ENCODE peak calls at places on chromosomes 3 and 15, in ten cellular contexts. One of them, this sample, is unnamed.

GRCh38 chr15:27124287-27124830 is 153.4 kb downstream of the GABRG3 start:
- DNase-seq in endothelial cell of umbilical vein: no peak
- DNase-seq in body of pancreas: no peak
- DNase-seq in spleen: no peak
- DNase-seq in GM12878: no peak
- DNase-seq in esophagus squamous epithelium: no peak
- DNase-seq in HCT116: no peak
- DNase-seq in lower leg skin: no peak
- DNase-seq in A549: no peak
- DNase-seq in upper lobe of left lung: no peak
- DNase-seq in this sample: no peak

GRCh38 chr15:32718082-32718821 is 448 bp downstream of the GREM1 start:
- DNase-seq in HCT116: no peak
- DNase-seq in lower leg skin: no peak
- DNase-seq in esophagus squamous epithelium: no peak
- DNase-seq in upper lobe of left lung: no peak
- DNase-seq in endothelial cell of umbilical vein: peak
- DNase-seq in GM12878: no peak
- DNase-seq in A549: no peak
- DNase-seq in spleen: no peak
- DNase-seq in body of pancreas: peak
- DNase-seq in this sample: no peak

GRCh38 chr3:122151480-122151879 is 32.0 kb upstream of the CASR start:
- DNase-seq in HCT116: no peak
- DNase-seq in body of pancreas: no peak
- DNase-seq in lower leg skin: no peak
- DNase-seq in spleen: no peak
- DNase-seq in A549: no peak
- DNase-seq in upper lobe of left lung: no peak
- DNase-seq in GM12878: no peak
- DNase-seq in esophagus squamous epithelium: no peak
- DNase-seq in endothelial cell of umbilical vein: peak
- DNase-seq in this sample: no peak

GRCh38 chr15:33565099-33565498 is 254.3 kb downstream of the RYR3 start:
- DNase-seq in spleen: no peak
- DNase-seq in HCT116: no peak
- DNase-seq in lower leg skin: no peak
- DNase-seq in esophagus squamous epithelium: no peak
- DNase-seq in GM12878: no peak
- DNase-seq in upper lobe of left lung: no peak
- DNase-seq in A549: no peak
- DNase-seq in body of pancreas: no peak
- DNase-seq in endothelial cell of umbilical vein: peak
- DNase-seq in this sample: no peak

GRCh38 chr3:62653806-62654205 is 221.4 kb downstream of the CADPS start:
- DNase-seq in HCT116: no peak
- DNase-seq in spleen: no peak
- DNase-seq in endothelial cell of umbilical vein: no peak
- DNase-seq in upper lobe of left lung: no peak
- DNase-seq in GM12878: no peak
- DNase-seq in lower leg skin: no peak
- DNase-seq in A549: no peak
- DNase-seq in body of pancreas: no peak
- DNase-seq in esophagus squamous epithelium: no peak
- DNase-seq in this sample: no peak

GRCh38 chr3:107772016-107772415 is 249.3 kb downstream of the BBX start:
- DNase-seq in esophagus squamous epithelium: no peak
- DNase-seq in upper lobe of left lung: no peak
- DNase-seq in GM12878: no peak
- DNase-seq in endothelial cell of umbilical vein: no peak
- DNase-seq in lower leg skin: no peak
- DNase-seq in A549: no peak
- DNase-seq in body of pancreas: no peak
- DNase-seq in spleen: no peak
- DNase-seq in HCT116: no peak
- DNase-seq in this sample: no peak

GRCh38 chr15:84702961-84703482 is 12.9 kb downstream of the SEC11A start:
- DNase-seq in HCT116: no peak
- DNase-seq in esophagus squamous epithelium: no peak
- DNase-seq in spleen: no peak
- DNase-seq in lower leg skin: peak
- DNase-seq in GM12878: no peak
- DNase-seq in upper lobe of left lung: peak
- DNase-seq in body of pancreas: peak
- DNase-seq in endothelial cell of umbilical vein: peak
- DNase-seq in A549: no peak
- DNase-seq in this sample: peak

GRCh38 chr15:69402816-69403215 is 11.3 kb upstream of the KIF23 start:
- DNase-seq in spleen: peak
- DNase-seq in HCT116: no peak
- DNase-seq in body of pancreas: no peak
- DNase-seq in A549: no peak
- DNase-seq in upper lobe of left lung: no peak
- DNase-seq in endothelial cell of umbilical vein: no peak
- DNase-seq in GM12878: no peak
- DNase-seq in esophagus squamous epithelium: no peak
- DNase-seq in lower leg skin: no peak
- DNase-seq in this sample: no peak

GRCh38 chr3:71207632-71208031 is 375.9 kb downstream of the FOXP1 start:
- DNase-seq in upper lobe of left lung: no peak
- DNase-seq in body of pancreas: peak
- DNase-seq in A549: no peak
- DNase-seq in GM12878: no peak
- DNase-seq in esophagus squamous epithelium: no peak
- DNase-seq in endothelial cell of umbilical vein: no peak
- DNase-seq in HCT116: no peak
- DNase-seq in lower leg skin: no peak
- DNase-seq in spleen: no peak
- DNase-seq in this sample: no peak

GRCh38 chr3:71206821-71207220 is 376.7 kb downstream of the FOXP1 start:
- DNase-seq in esophagus squamous epithelium: no peak
- DNase-seq in endothelial cell of umbilical vein: no peak
- DNase-seq in upper lobe of left lung: no peak
- DNase-seq in A549: no peak
- DNase-seq in spleen: no peak
- DNase-seq in lower leg skin: no peak
- DNase-seq in body of pancreas: peak
- DNase-seq in HCT116: no peak
- DNase-seq in GM12878: no peak
- DNase-seq in this sample: no peak

GRCh38 chr3:71211083-71211482 is 372.4 kb downstream of the FOXP1 start:
- DNase-seq in body of pancreas: no peak
- DNase-seq in lower leg skin: peak
- DNase-seq in endothelial cell of umbilical vein: no peak
- DNase-seq in HCT116: no peak
- DNase-seq in esophagus squamous epithelium: no peak
- DNase-seq in GM12878: no peak
- DNase-seq in spleen: no peak
- DNase-seq in A549: no peak
- DNase-seq in upper lobe of left lung: peak
- DNase-seq in this sample: peak

GRCh38 chr3:71208273-71209095 is 375.0 kb downstream of the FOXP1 start:
- DNase-seq in upper lobe of left lung: no peak
- DNase-seq in spleen: no peak
- DNase-seq in GM12878: no peak
- DNase-seq in lower leg skin: no peak
- DNase-seq in endothelial cell of umbilical vein: no peak
- DNase-seq in HCT116: no peak
- DNase-seq in A549: peak
- DNase-seq in body of pancreas: peak
- DNase-seq in esophagus squamous epithelium: no peak
- DNase-seq in this sample: no peak

DNA sequence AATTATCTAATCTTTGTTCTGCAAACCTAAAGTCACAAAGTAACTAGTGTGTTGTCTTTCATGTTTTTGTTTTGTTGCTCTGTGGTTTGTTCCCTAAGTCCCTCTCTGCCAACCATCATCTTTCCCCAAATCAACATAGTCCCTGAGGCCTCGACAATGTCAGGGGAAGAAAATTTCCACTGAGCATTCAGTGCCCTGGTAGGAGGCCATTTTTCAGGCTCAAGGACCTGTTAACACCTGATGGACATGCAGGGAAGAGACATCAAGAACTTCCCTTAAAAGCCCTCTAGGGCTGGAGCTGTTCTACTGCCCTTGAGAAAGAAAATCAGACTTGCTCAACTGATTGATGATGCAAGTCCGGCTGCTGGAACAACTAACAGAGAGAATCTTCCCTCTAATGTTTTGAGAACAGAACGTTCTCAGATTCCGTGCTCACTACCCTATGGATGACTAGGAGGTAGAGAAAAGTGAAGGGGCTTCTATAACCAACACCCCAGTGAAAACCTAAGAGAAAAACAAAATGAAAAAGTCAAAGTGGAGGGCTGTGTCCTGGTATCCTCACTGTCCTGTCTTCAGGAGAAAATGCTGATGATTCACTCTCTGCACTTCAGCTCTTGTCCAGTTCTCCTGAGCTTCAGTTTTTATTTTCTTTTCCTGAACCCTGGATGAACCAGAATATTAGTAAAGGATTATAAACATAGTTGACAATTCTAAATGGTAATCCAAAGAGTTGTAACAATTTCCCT is 373.1 kb downstream of the FOXP1 start:
- DNase-seq in GM12878: no peak
- DNase-seq in esophagus squamous epithelium: no peak
- DNase-seq in HCT116: no peak
- DNase-seq in upper lobe of left lung: peak
- DNase-seq in endothelial cell of umbilical vein: no peak
- DNase-seq in lower leg skin: peak
- DNase-seq in A549: peak
- DNase-seq in spleen: no peak
- DNase-seq in body of pancreas: peak
- DNase-seq in this sample: peak
- TF ChIP-seq CTCF in GM12878: no peak
- TF ChIP-seq CTCF in esophagus squamous epithelium: peak
- TF ChIP-seq CTCF in HCT116: no peak
- TF ChIP-seq CTCF in upper lobe of left lung: peak
- TF ChIP-seq CTCF in endothelial cell of umbilical vein: no peak
- TF ChIP-seq CTCF in lower leg skin: no peak
- TF ChIP-seq CTCF in A549: no peak
- TF ChIP-seq CTCF in spleen: no peak
- TF ChIP-seq CTCF in body of pancreas: no peak
- TF ChIP-seq CTCF in this sample: no peak

GRCh38 chr3:171768281-171768925 is 41.9 kb downstream of the PLD1 start:
- DNase-seq in upper lobe of left lung: no peak
- DNase-seq in GM12878: no peak
- DNase-seq in spleen: no peak
- DNase-seq in esophagus squamous epithelium: no peak
- DNase-seq in A549: no peak
- DNase-seq in body of pancreas: no peak
- DNase-seq in HCT116: no peak
- DNase-seq in lower leg skin: no peak
- DNase-seq in endothelial cell of umbilical vein: peak
- DNase-seq in this sample: no peak

GRCh38 chr3:171774516-171774915 is 35.8 kb downstream of the PLD1 start:
- DNase-seq in spleen: no peak
- DNase-seq in body of pancreas: no peak
- DNase-seq in esophagus squamous epithelium: no peak
- DNase-seq in A549: no peak
- DNase-seq in upper lobe of left lung: no peak
- DNase-seq in GM12878: no peak
- DNase-seq in lower leg skin: no peak
- DNase-seq in endothelial cell of umbilical vein: no peak
- DNase-seq in HCT116: no peak
- DNase-seq in this sample: no peak

GRCh38 chr3:171775943-171776342 is 34.3 kb downstream of the PLD1 start:
- DNase-seq in body of pancreas: no peak
- DNase-seq in esophagus squamous epithelium: no peak
- DNase-seq in endothelial cell of umbilical vein: no peak
- DNase-seq in upper lobe of left lung: no peak
- DNase-seq in GM12878: no peak
- DNase-seq in HCT116: no peak
- DNase-seq in lower leg skin: no peak
- DNase-seq in A549: no peak
- DNase-seq in spleen: no peak
- DNase-seq in this sample: no peak

GRCh38 chr3:171772427-171773056 is 37.7 kb downstream of the PLD1 start:
- DNase-seq in endothelial cell of umbilical vein: peak
- DNase-seq in GM12878: no peak
- DNase-seq in esophagus squamous epithelium: no peak
- DNase-seq in lower leg skin: no peak
- DNase-seq in spleen: no peak
- DNase-seq in upper lobe of left lung: peak
- DNase-seq in body of pancreas: peak
- DNase-seq in HCT116: peak
- DNase-seq in A549: peak
- DNase-seq in this sample: peak

DNA sequence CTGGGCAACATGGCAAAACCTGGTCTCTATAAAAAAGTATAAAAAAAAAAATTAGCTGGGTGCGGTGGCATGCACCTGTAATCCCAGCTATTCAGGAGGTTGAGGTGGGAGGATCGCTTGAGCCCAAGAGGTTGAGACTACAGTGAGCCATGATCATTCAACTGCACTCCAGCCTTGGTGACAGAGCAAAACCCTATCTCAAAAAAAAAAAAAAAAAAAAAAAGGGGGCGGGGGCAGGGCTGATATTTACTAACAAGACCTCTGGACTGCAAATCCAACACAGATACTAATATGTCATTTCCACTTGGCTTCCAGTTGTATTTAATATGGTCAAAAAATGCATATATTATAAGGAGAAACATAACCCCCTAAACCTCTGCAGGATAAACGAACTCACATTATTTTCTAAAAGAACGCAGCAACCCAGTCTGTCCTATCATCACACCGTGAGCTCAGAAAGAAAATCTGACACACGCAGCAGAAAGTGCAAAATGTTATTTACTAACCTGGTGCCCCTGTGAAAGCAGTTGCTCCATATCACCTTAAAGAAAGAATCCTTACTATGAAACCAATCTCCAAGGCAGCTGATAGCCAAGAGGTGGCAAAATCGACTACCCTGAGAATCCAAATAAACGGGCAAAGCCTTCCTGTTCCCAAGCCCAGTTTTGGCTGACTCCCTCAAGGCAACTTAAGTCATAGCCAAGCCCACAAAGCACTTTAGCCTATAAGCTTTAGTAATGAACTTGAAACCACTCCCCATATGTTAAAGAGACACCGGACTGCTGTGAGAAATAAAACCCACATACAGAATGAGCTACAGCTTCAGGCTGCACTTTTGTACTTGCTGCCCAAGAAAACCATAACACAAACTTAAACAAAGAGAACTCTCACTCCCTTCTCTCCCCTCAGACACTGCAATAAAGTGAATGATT is 39.3 kb downstream of the PLD1 start:
- DNase-seq in esophagus squamous epithelium: no peak
- DNase-seq in upper lobe of left lung: peak
- DNase-seq in spleen: no peak
- DNase-seq in HCT116: no peak
- DNase-seq in lower leg skin: peak
- DNase-seq in endothelial cell of umbilical vein: peak
- DNase-seq in body of pancreas: peak
- DNase-seq in A549: peak
- DNase-seq in GM12878: peak
- DNase-seq in this sample: peak
- TF ChIP-seq POLR2A in esophagus squamous epithelium: peak
- TF ChIP-seq POLR2A in upper lobe of left lung: no peak
- TF ChIP-seq POLR2A in spleen: no peak
- TF ChIP-seq POLR2A in HCT116: no peak
- TF ChIP-seq POLR2A in lower leg skin: no peak
- TF ChIP-seq POLR2A in endothelial cell of umbilical vein: no peak
- TF ChIP-seq POLR2A in body of pancreas: peak
- TF ChIP-seq POLR2A in A549: no peak
- TF ChIP-seq POLR2A in GM12878: no peak
- TF ChIP-seq POLR2A in this sample: peak

GRCh38 chr3:171837698-171838097 is 5.5 kb upstream of the TMEM212 start:
- DNase-seq in HCT116: no peak
- DNase-seq in lower leg skin: no peak
- DNase-seq in upper lobe of left lung: no peak
- DNase-seq in spleen: no peak
- DNase-seq in endothelial cell of umbilical vein: no peak
- DNase-seq in A549: no peak
- DNase-seq in body of pancreas: no peak
- DNase-seq in esophagus squamous epithelium: no peak
- DNase-seq in GM12878: no peak
- DNase-seq in this sample: no peak
- H3K4me3 ChIP-seq in HCT116: no peak
- H3K4me3 ChIP-seq in lower leg skin: no peak
- H3K4me3 ChIP-seq in upper lobe of left lung: no peak
- H3K4me3 ChIP-seq in spleen: no peak
- H3K4me3 ChIP-seq in endothelial cell of umbilical vein: no peak
- H3K4me3 ChIP-seq in A549: no peak
- H3K4me3 ChIP-seq in body of pancreas: no peak
- H3K4me3 ChIP-seq in esophagus squamous epithelium: no peak
- H3K4me3 ChIP-seq in GM12878: no peak
- H3K4me3 ChIP-seq in this sample: no peak

GRCh38 chr15:62848631-62849050 is 193.9 kb upstream of the TPM1 start:
- DNase-seq in lower leg skin: no peak
- DNase-seq in A549: no peak
- DNase-seq in upper lobe of left lung: no peak
- DNase-seq in esophagus squamous epithelium: no peak
- DNase-seq in GM12878: no peak
- DNase-seq in HCT116: no peak
- DNase-seq in spleen: no peak
- DNase-seq in body of pancreas: peak
- DNase-seq in endothelial cell of umbilical vein: peak
- DNase-seq in this sample: peak
- TF ChIP-seq CTCF in lower leg skin: no peak
- TF ChIP-seq CTCF in A549: peak
- TF ChIP-seq CTCF in upper lobe of left lung: no peak
- TF ChIP-seq CTCF in esophagus squamous epithelium: no peak
- TF ChIP-seq CTCF in GM12878: no peak
- TF ChIP-seq CTCF in HCT116: no peak
- TF ChIP-seq CTCF in spleen: peak
- TF ChIP-seq CTCF in body of pancreas: no peak
- TF ChIP-seq CTCF in endothelial cell of umbilical vein: no peak
- TF ChIP-seq CTCF in this sample: no peak